ENCODE peak calls at places on chromosomes 12 and 14, in eight cellular contexts. T is sigmoid colon, C is K562, K is stomach, L is Panc1, Z is H1, W is esophagus muscularis mucosa, V is HL-60. I is an unnamed sample.

GRCh38 chr14:91303091-91303923 is 58.8 kb upstream of the GPR68 start:
- DNase-seq in W (no peak), L (no peak), T (no peak), V (peak), Z (peak), C (peak), K (no peak), I (peak)

GRCh38 chr14:80768646-80769045 is 172.9 kb downstream of the CEP128 start:
- DNase-seq in V (no peak), Z (no peak), K (no peak), T (no peak), L (no peak), W (no peak), C (no peak), I (no peak)

GRCh38 chr12:14157129-14157747 is 175.8 kb upstream of the GRIN2B start:
- DNase-seq in K (no peak), T (no peak), L (no peak), W (peak), Z (peak), C (no peak), V (no peak), I (no peak)

GRCh38 chr12:38669530-38669929 is 235.9 kb downstream of the CPNE8 start:
- DNase-seq in V (no peak), T (no peak), L (no peak), K (no peak), Z (no peak), C (no peak), W (no peak), I (no peak)

GRCh38 chr12:102612008-102612407 is 131.6 kb upstream of the IGF1 start:
- DNase-seq in Z (no peak), C (no peak), T (no peak), W (no peak), L (no peak), V (no peak), K (no peak), I (no peak)

GRCh38 chr14:98466807-98467206 is 805.2 kb downstream of the BCL11B start:
- DNase-seq in V (no peak), W (peak), C (no peak), T (no peak), Z (no peak), K (no peak), L (no peak), I (no peak)

GRCh38 chr14:100440758-100441203 is 117.6 kb downstream of the SLC25A47 start:
- DNase-seq in W (no peak), K (no peak), V (no peak), T (no peak), C (peak), Z (no peak), L (no peak), I (no peak)

GRCh38 chr14:75342762-75343599 is 64.4 kb downstream of the FOS start:
- DNase-seq in V (no peak), W (no peak), C (no peak), K (no peak), Z (no peak), L (no peak), T (no peak), I (no peak)

GRCh38 chr12:85279449-85280137 is 427 bp upstream of the ALX1 start:
- DNase-seq in Z (peak), W (no peak), V (no peak), L (no peak), K (no peak), T (peak), C (no peak), I (no peak)

GRCh38 chr12:6264402-6265037 is 46.0 kb upstream of the PLEKHG6 start:
- DNase-seq in C (no peak), L (no peak), K (peak), V (no peak), T (no peak), W (no peak), Z (no peak), I (no peak)

GRCh38 chr14:71716371-71716770 is 215.9 kb upstream of the RGS6 start:
- DNase-seq in W (no peak), L (no peak), Z (no peak), K (no peak), T (no peak), V (no peak), C (no peak), I (no peak)

GRCh38 chr12:126358806-126359205 is 1293.6 kb downstream of the AACS start:
- DNase-seq in L (no peak), K (no peak), W (no peak), V (no peak), Z (no peak), T (no peak), C (no peak), I (no peak)

GRCh38 chr14:89534896-89535615 is 118.0 kb upstream of the FOXN3 start:
- DNase-seq in Z (no peak), T (no peak), V (no peak), L (no peak), C (no peak), K (no peak), W (peak), I (no peak)

GRCh38 chr12:118520428-118520827 is 144.1 kb downstream of the SUDS3 start:
- DNase-seq in T (no peak), Z (no peak), V (no peak), C (no peak), W (no peak), K (no peak), L (no peak), I (no peak)

GRCh38 chr12:88781909-88782308 is 201.6 kb upstream of the KITLG start:
- DNase-seq in K (no peak), V (no peak), T (no peak), Z (no peak), C (no peak), W (no peak), L (no peak), I (no peak)

GRCh38 chr14:92702441-92702918 is 45.9 kb downstream of the LGMN start:
- DNase-seq in C (no peak), W (no peak), L (no peak), V (peak), Z (no peak), K (no peak), T (no peak), I (no peak)

GRCh38 chr12:48999371-49000131 is at the start of gene DDN:
- DNase-seq in T (no peak), C (peak), V (no peak), Z (peak), L (no peak), W (no peak), K (peak), I (peak)

GRCh38 chr14:79018846-79019245 is 848.7 kb downstream of the NRXN3 start:
- DNase-seq in K (no peak), C (no peak), V (no peak), W (no peak), L (no peak), Z (no peak), T (no peak), I (no peak)

GRCh38 chr14:76174982-76175381 is 23.3 kb downstream of the GPATCH2L start:
- DNase-seq in W (no peak), V (no peak), Z (no peak), T (no peak), L (no peak), C (no peak), K (no peak), I (no peak)

GRCh38 chr12:94178054-94178453 is 29.7 kb downstream of the PLXNC1 start:
- DNase-seq in W (no peak), C (no peak), T (no peak), Z (no peak), L (no peak), V (no peak), K (no peak), I (no peak)

GRCh38 chr12:119682635-119683340 is 14.9 kb downstream of the PRKAB1 start:
- DNase-seq in C (no peak), Z (no peak), L (no peak), K (no peak), T (no peak), W (no peak), V (no peak), I (no peak)
- TF ChIP-seq POLR2AphosphoS5 in C (no peak), Z (no peak), L (no peak), K (no peak), T (no peak), W (no peak), V (no peak), I (no peak)

DNA sequence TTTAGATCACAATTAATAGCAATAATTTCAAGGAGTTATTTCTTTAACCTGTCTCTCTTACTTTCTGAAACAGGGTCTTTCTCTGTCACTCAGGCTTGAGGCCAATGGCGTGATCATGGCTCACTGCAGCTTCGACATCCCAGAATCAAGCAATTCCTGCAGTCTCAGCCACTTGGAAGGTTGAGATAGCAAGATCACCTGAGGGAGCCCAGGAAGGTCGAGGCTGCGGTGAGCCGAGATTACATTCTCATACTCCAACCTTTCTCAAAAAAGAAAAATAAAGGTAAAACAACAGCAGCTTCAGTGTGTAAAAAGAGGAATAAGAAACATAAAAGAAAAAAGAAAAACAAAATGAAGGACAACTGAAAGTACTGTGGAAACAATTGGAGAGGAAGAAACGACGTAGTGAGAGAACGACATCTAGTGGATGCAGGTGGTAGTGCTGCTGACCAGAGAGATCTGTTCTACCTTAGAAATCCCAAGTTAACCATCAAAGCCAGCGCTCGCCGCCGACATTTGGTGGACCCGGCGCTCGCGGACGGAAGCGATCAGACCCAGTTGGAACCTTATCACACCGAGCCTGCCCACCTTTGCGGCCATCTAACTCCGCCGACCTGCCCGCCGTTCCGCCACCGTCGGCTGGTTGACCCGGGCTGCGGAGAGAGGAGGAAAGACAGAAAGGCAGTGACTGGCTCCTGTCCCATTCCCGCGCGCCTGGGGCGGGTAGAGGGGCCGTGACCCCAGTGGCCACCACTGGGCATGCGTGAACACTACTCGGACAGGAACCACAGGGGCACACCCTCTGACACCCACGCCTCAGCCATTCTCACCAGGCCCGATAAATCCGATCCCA is 196.1 kb downstream of the ALG10 start:
- DNase-seq in L (peak), T (no peak), K (peak), V (peak), C (peak), W (no peak), Z (peak), I (peak)
- TF ChIP-seq POLR2AphosphoS5 in L (no peak), T (no peak), K (no peak), V (no peak), C (no peak), W (no peak), Z (no peak), I (no peak)

GRCh38 chr12:29547151-29547561 is 49.7 kb upstream of the OVCH1 start:
- DNase-seq in C (no peak), T (no peak), W (no peak), K (no peak), L (no peak), V (no peak), Z (no peak), I (no peak)
- TF ChIP-seq POLR2AphosphoS5 in C (no peak), T (peak), W (no peak), K (no peak), L (no peak), V (no peak), Z (no peak), I (no peak)

GRCh38 chr12:109446869-109447268 is 30.2 kb downstream of the KCTD10 start:
- DNase-seq in W (no peak), L (no peak), T (no peak), K (no peak), Z (no peak), C (no peak), V (no peak), I (no peak)
- TF ChIP-seq POLR2AphosphoS5 in W (no peak), L (no peak), T (no peak), K (no peak), Z (no peak), C (no peak), V (no peak), I (no peak)

GRCh38 chr12:79837575-79837974 is 97.3 kb downstream of the PPP1R12A start:
- DNase-seq in V (no peak), L (no peak), W (no peak), K (no peak), Z (no peak), C (no peak), T (no peak), I (no peak)
- TF ChIP-seq POLR2AphosphoS5 in V (no peak), L (no peak), W (no peak), K (no peak), Z (no peak), C (no peak), T (no peak), I (no peak)

DNA sequence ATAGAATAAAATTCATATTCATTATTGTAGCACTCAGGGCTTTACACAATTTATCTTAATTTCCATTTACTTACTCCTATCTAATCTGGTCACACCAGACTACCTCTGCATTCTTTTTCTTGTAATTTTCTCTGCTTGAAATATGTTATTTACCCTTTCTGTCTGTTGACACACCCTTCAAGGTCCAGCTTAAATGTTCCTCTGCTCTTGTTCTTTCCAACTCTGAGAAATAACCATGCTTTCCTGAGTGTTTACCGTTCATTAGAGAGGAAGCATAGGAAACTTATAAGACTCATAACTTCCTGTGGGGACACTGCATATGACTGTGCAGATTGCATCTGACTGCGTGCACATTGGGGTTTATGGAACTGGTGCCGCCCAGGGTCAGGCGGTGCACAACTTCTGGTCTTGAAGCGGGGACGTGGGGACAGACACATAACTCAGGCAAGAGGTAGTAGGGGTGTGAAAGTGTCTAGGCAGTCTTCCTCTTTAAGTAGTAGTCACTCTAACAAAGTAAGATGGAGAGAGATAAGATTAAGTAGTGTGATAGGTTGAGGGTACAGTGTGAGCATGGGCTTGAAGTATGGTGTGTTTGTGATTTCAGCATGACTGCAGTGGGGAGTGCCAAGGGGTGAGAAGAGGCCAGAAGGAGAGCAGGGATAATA is 42.6 kb upstream of the FOXJ2 start:
- DNase-seq in V (peak), C (peak), L (no peak), W (no peak), K (peak), T (no peak), Z (no peak), I (no peak)
- TF ChIP-seq POLR2AphosphoS5 in V (peak), C (no peak), L (no peak), W (peak), K (no peak), T (no peak), Z (no peak), I (no peak)

I was measured in HCT116.